ENCODE peak calls at places on chromosomes 7 and 10, in five cellular contexts. T, V, S, N and K are unnamed samples.

GRCh38 chr7:134959810-134960209 is 26.5 kb upstream of the AGBL3 start:
- DNase-seq in T (no peak), V (no peak), S (no peak), N (no peak), K (no peak)

GRCh38 chr7:139441961-139442360 is 41.5 kb downstream of the KLRG2 start:
- DNase-seq in T (no peak), V (no peak), S (no peak), N (no peak), K (no peak)

GRCh38 chr10:113362645-113363091 is 190.2 kb upstream of the HABP2 start:
- DNase-seq in T (no peak), V (no peak), S (no peak), N (no peak), K (no peak)

GRCh38 chr7:8103282-8103681 is 134.7 kb downstream of the GLCCI1 start:
- DNase-seq in T (no peak), V (no peak), S (no peak), N (no peak), K (no peak)

GRCh38 chr10:50629495-50630122 is 5.9 kb upstream of the SGMS1 start:
- DNase-seq in T (no peak), V (no peak), S (no peak), N (no peak), K (no peak)

GRCh38 chr10:57472823-57473619 is 794.7 kb downstream of the IPMK start:
- DNase-seq in T (no peak), V (peak), S (no peak), N (no peak), K (no peak)

GRCh38 chr7:130733866-130734524 is at the start of gene KLF14:
- DNase-seq in T (peak), V (no peak), S (no peak), N (no peak), K (peak)

GRCh38 chr7:2105917-2106316 is 126.8 kb downstream of the MAD1L1 start:
- DNase-seq in T (peak), V (no peak), S (no peak), N (no peak), K (peak)

GRCh38 chr10:1608408-1609037 is 128.8 kb downstream of the ADARB2 start:
- DNase-seq in T (no peak), V (no peak), S (no peak), N (no peak), K (no peak)

GRCh38 chr10:124341768-124342135 is 77.0 kb downstream of the OAT start:
- DNase-seq in T (no peak), V (no peak), S (no peak), N (peak), K (peak)

GRCh38 chr10:22294694-22295093 is 21.5 kb upstream of the COMMD3 start:
- DNase-seq in T (no peak), V (no peak), S (no peak), N (no peak), K (no peak)

GRCh38 chr10:32950457-32951109 is 7.4 kb downstream of the ITGB1 start:
- DNase-seq in T (no peak), V (no peak), S (no peak), N (no peak), K (no peak)

GRCh38 chr7:137583199-137583598 is 239.7 kb upstream of the PTN start:
- DNase-seq in T (no peak), V (no peak), S (no peak), N (no peak), K (no peak)

GRCh38 chr10:68301790-68302502 is 29.9 kb upstream of the HNRNPH3 start:
- DNase-seq in T (peak), V (peak), S (peak), N (peak), K (peak)

GRCh38 chr10:44477021-44477420 is 92.1 kb upstream of the CXCL12 start:
- DNase-seq in T (no peak), V (no peak), S (no peak), N (no peak), K (no peak)

GRCh38 chr10:107516349-107516748 is 351.8 kb upstream of the SORCS1 start:
- DNase-seq in T (no peak), V (no peak), S (no peak), N (no peak), K (no peak)

GRCh38 chr10:4733150-4733842 is 92.7 kb upstream of the AKR1E2 start:
- DNase-seq in T (no peak), V (peak), S (peak), N (no peak), K (peak)

GRCh38 chr10:44647877-44648542 is 263.1 kb upstream of the CXCL12 start:
- DNase-seq in T (no peak), V (no peak), S (no peak), N (peak), K (no peak)

GRCh38 chr10:76352300-76352699 is 920.9 kb downstream of the LRMDA start:
- DNase-seq in T (no peak), V (peak), S (no peak), N (no peak), K (peak)

GRCh38 chr7:3267928-3268690 is 32.9 kb upstream of the SDK1 start:
- DNase-seq in T (no peak), V (peak), S (no peak), N (no peak), K (no peak)

GRCh38 chr7:133361806-133362205 is 108.9 kb downstream of the EXOC4 start:
- DNase-seq in T (no peak), V (no peak), S (no peak), N (no peak), K (no peak)

GRCh38 chr10:129851941-129852650 is 112.0 kb downstream of the EBF3 start:
- DNase-seq in T (no peak), V (no peak), S (no peak), N (no peak), K (no peak)

GRCh38 chr7:101563933-101564777 is 64.9 kb downstream of the MYL10 start:
- DNase-seq in T (peak), V (no peak), S (no peak), N (no peak), K (no peak)

GRCh38 chr7:65722361-65722792 is 150.5 kb upstream of the VKORC1L1 start:
- DNase-seq in T (peak), V (peak), S (peak), N (peak), K (peak)

GRCh38 chr7:139752600-139752999 is 25.2 kb downstream of the HIPK2 start:
- DNase-seq in T (no peak), V (no peak), S (no peak), N (no peak), K (no peak)

GRCh38 chr7:117478796-117479479 is 887 bp upstream of the CFTR start:
- DNase-seq in T (no peak), V (no peak), S (no peak), N (no peak), K (no peak)

GRCh38 chr10:7409045-7409731 is 1.6 kb downstream of the SFMBT2 start:
- DNase-seq in T (peak), V (peak), S (no peak), N (peak), K (peak)

GRCh38 chr10:132628966-132629900 is 91.6 kb downstream of the INPP5A start:
- DNase-seq in T (no peak), V (no peak), S (no peak), N (no peak), K (no peak)

GRCh38 chr10:105509551-105509950 is 868.5 kb downstream of the SORCS3 start:
- DNase-seq in T (no peak), V (no peak), S (no peak), N (no peak), K (no peak)

GRCh38 chr7:154927624-154928125 is 75.2 kb downstream of the PAXIP1 start:
- DNase-seq in T (peak), V (peak), S (peak), N (peak), K (peak)

GRCh38 chr10:99785646-99786045 is 3.2 kb downstream of the ABCC2 start:
- DNase-seq in T (no peak), V (no peak), S (no peak), N (no peak), K (no peak)

GRCh38 chr10:99781734-99782429 is 558 bp upstream of the ABCC2 start:
- DNase-seq in T (no peak), V (no peak), S (peak), N (no peak), K (no peak)

GRCh38 chr10:99782447-99783286 is at the start of gene ABCC2:
- DNase-seq in T (no peak), V (peak), S (peak), N (no peak), K (no peak)

GRCh38 chr10:99784731-99785441 is 2.4 kb downstream of the ABCC2 start:
- DNase-seq in T (peak), V (peak), S (peak), N (no peak), K (no peak)

GRCh38 chr10:99784025-99784730 is 1.7 kb downstream of the ABCC2 start:
- DNase-seq in T (peak), V (peak), S (peak), N (no peak), K (no peak)
- TF ChIP-seq POLR2A in T (no peak), V (no peak), S (no peak), N (no peak), K (no peak)

GRCh38 chr10:30103595-30104310 is 44.4 kb upstream of the JCAD start:
- DNase-seq in T (no peak), V (no peak), S (no peak), N (no peak), K (no peak)

GRCh38 chr10:30096564-30096963 is 37.2 kb upstream of the JCAD start:
- DNase-seq in T (no peak), V (no peak), S (no peak), N (no peak), K (no peak)

GRCh38 chr10:30094601-30095000 is 35.2 kb upstream of the JCAD start:
- DNase-seq in T (no peak), V (no peak), S (no peak), N (no peak), K (no peak)

GRCh38 chr10:30095811-30096422 is 36.5 kb upstream of the JCAD start:
- DNase-seq in T (no peak), V (no peak), S (peak), N (no peak), K (no peak)

DNA sequence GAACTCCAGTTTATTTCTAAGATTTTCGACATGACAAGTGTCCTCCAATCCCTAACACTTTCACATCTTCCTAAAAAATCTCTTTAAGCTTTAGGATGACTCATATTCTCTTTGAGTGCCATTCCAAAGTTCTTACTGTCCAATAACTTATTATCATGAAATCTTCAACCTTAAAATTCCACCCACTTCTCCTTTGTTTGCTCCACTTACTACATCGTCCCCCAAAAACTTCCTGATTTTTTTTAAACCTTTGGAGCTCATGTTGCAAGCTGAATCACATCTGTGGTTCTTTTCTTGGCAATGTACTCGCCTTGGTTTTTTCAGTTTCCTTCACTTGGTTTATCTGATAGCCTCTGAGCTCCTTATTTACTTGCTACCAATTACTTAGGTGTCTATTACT is 39.2 kb upstream of the JCAD start:
- DNase-seq in T (no peak), V (peak), S (no peak), N (no peak), K (no peak)
- TF ChIP-seq MYC in T (no peak), V (no peak), S (no peak), N (no peak), K (no peak)

GRCh38 chr10:102537948-102538347 is 34.2 kb downstream of the SUFU start:
- DNase-seq in T (no peak), V (no peak), S (no peak), N (no peak), K (no peak)

GRCh38 chr10:102537367-102537766 is 33.6 kb downstream of the SUFU start:
- DNase-seq in T (no peak), V (no peak), S (no peak), N (peak), K (peak)

GRCh38 chr10:102542800-102543418 is 39.1 kb downstream of the SUFU start:
- DNase-seq in T (no peak), V (no peak), S (no peak), N (no peak), K (no peak)

GRCh38 chr10:102538811-102539210 is 35.0 kb downstream of the SUFU start:
- DNase-seq in T (no peak), V (no peak), S (no peak), N (no peak), K (no peak)

GRCh38 chr10:102540023-102540422 is 36.3 kb downstream of the SUFU start:
- DNase-seq in T (peak), V (peak), S (peak), N (no peak), K (peak)
- TF ChIP-seq CTCF in T (peak), V (peak), S (no peak), N (peak), K (peak)

GRCh38 chr7:122802211-122802833 is 83.9 kb downstream of the CADPS2 start:
- DNase-seq in T (no peak), V (no peak), S (no peak), N (no peak), K (no peak)
- TF ChIP-seq POLR2A in T (no peak), V (no peak), S (no peak), N (no peak), K (no peak)